ENCODE peak calls at places on chromosomes 3 and 15, in five cellular contexts. F is naive thymus-derived CD4-positive, alpha-beta T cell; U is heart left ventricle; T is H1; X is suprapubic skin. D is an unnamed sample.

GRCh38 chr15:58517252-58517681 is 85.5 kb downstream of the LIPC start:
- DNase-seq in F (peak), U (no peak), T (no peak), X (no peak), D (no peak)

GRCh38 chr15:51403072-51403878 is 61.8 kb downstream of the GLDN start:
- DNase-seq in F (no peak), U (no peak), T (peak), X (no peak), D (no peak)

GRCh38 chr3:52444860-52445793 is at the start of gene SEMA3G:
- DNase-seq in F (peak), U (peak), T (peak), X (peak), D (peak)

GRCh38 chr3:139325551-139325950 is 18.3 kb upstream of the MRPS22 start:
- DNase-seq in F (no peak), U (peak), T (no peak), X (no peak), D (no peak)

GRCh38 chr3:43296565-43296964 is 10.2 kb downstream of the SNRK start:
- DNase-seq in F (peak), U (peak), T (no peak), X (no peak), D (peak)

GRCh38 chr15:73254598-73254997 is 114.2 kb downstream of the HCN4 start:
- DNase-seq in F (no peak), U (no peak), T (no peak), X (no peak), D (no peak)

GRCh38 chr3:184773341-184774186 is 38.4 kb upstream of the VPS8 start:
- DNase-seq in F (no peak), U (no peak), T (no peak), X (no peak), D (peak)

GRCh38 chr3:114435733-114436132 is 141.9 kb downstream of the TIGIT start:
- DNase-seq in F (no peak), U (no peak), T (no peak), X (no peak), D (no peak)

GRCh38 chr3:193744048-193744821 is 151.2 kb downstream of the OPA1 start:
- DNase-seq in F (no peak), U (no peak), T (no peak), X (no peak), D (no peak)

GRCh38 chr3:131518682-131519081 is 15.9 kb upstream of the MRPL3 start:
- DNase-seq in F (no peak), U (no peak), T (no peak), X (no peak), D (no peak)

GRCh38 chr15:70505971-70506887 is 257.1 kb downstream of the UACA start:
- DNase-seq in F (no peak), U (no peak), T (no peak), X (no peak), D (no peak)

GRCh38 chr3:192090586-192090985 is 629.6 kb downstream of the PYDC2 start:
- DNase-seq in F (no peak), U (no peak), T (peak), X (no peak), D (no peak)

GRCh38 chr15:43408789-43409188 is 37.9 kb downstream of the TUBGCP4 start:
- DNase-seq in F (no peak), U (no peak), T (no peak), X (no peak), D (no peak)

GRCh38 chr3:194080913-194081800 is 54.8 kb upstream of the HES1 start:
- DNase-seq in F (no peak), U (no peak), T (no peak), X (no peak), D (no peak)

GRCh38 chr15:100714034-100714748 is 111.8 kb downstream of the ASB7 start:
- DNase-seq in F (no peak), U (no peak), T (no peak), X (peak), D (no peak)

GRCh38 chr3:12194669-12195161 is 36.0 kb upstream of the TIMP4 start:
- DNase-seq in F (no peak), U (no peak), T (no peak), X (no peak), D (no peak)

GRCh38 chr3:159765025-159765859 is 223.4 kb upstream of the IL12A start:
- DNase-seq in F (no peak), U (peak), T (peak), X (peak), D (peak)

GRCh38 chr3:184368804-184369183 is 7.3 kb downstream of the POLR2H start:
- DNase-seq in F (no peak), U (no peak), T (no peak), X (no peak), D (peak)

GRCh38 chr3:160346511-160346910 is 52.5 kb downstream of the IFT80 start:
- DNase-seq in F (no peak), U (no peak), T (no peak), X (no peak), D (no peak)

GRCh38 chr3:127677541-127678314 is 5.0 kb downstream of the ABTB1 start:
- DNase-seq in F (no peak), U (peak), T (peak), X (peak), D (no peak)

GRCh38 chr3:181851063-181851462 is 139.3 kb downstream of the SOX2 start:
- DNase-seq in F (no peak), U (no peak), T (no peak), X (no peak), D (no peak)

GRCh38 chr15:39741258-39741657 is 41.4 kb downstream of the FSIP1 start:
- DNase-seq in F (no peak), U (no peak), T (no peak), X (no peak), D (no peak)

GRCh38 chr15:79180318-79180717 is 89.7 kb upstream of the RASGRF1 start:
- DNase-seq in F (no peak), U (no peak), T (no peak), X (peak), D (no peak)

GRCh38 chr3:175426805-175427204 is 567.7 kb downstream of the NAALADL2 start:
- DNase-seq in F (no peak), U (no peak), T (no peak), X (no peak), D (no peak)

GRCh38 chr3:3586843-3587626 is 212.2 kb upstream of the LRRN1 start:
- DNase-seq in F (no peak), U (no peak), T (no peak), X (no peak), D (no peak)

GRCh38 chr15:47331796-47332480 is 385.4 kb upstream of the SEMA6D start:
- DNase-seq in F (no peak), U (no peak), T (no peak), X (no peak), D (no peak)

GRCh38 chr3:102733811-102734574 is 299.2 kb downstream of the ZPLD1 start:
- DNase-seq in F (no peak), U (no peak), T (no peak), X (no peak), D (no peak)

GRCh38 chr15:30930422-30930821 is 26.7 kb downstream of the FAN1 start:
- DNase-seq in F (no peak), U (no peak), T (no peak), X (no peak), D (no peak)

GRCh38 chr3:81483046-81483445 is 278.4 kb downstream of the GBE1 start:
- DNase-seq in F (no peak), U (no peak), T (no peak), X (no peak), D (no peak)

GRCh38 chr3:43583481-43583880 is 38.3 kb downstream of the ANO10 start:
- DNase-seq in F (no peak), U (no peak), T (no peak), X (no peak), D (no peak)

GRCh38 chr15:70584838-70585706 is 178.3 kb downstream of the UACA start:
- DNase-seq in F (peak), U (no peak), T (peak), X (peak), D (no peak)

DNA sequence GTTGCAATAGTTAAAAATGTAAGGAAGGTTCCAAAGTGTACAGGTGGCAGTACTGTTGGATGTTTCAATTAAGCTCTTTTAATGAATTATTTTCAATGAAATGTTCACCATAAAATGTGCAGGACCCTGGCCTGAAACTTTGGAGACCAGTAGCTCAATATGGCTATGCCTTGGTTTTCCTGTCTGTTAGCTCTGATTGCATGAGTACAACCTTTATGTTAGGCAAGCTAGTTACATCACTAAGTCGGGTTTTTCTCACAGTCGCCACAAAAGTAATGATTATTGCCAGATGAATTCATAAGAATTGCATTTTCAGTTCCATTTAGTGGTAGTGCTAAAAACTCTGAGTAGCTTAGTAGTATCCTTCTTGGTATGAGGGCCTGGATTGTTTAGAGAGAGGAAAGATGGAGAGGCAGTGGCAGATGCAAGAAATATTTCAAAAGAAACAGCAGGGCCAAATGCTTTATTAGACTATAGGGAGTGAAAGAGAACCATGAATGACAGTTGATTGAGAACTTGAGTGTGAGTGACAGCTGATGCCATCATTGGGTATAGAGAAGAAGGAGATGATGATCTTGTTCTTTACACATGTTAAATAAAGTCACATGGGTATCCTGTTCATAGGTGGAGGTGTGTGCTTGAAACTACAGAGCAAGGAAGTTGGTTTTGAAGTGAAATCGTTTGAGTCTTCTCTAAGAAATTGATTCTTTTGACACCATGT is 109.5 kb downstream of the AKAP13 start:
- DNase-seq in F (no peak), U (no peak), T (no peak), X (no peak), D (no peak)
- H3K27ac ChIP-seq in F (no peak), U (no peak), T (no peak), X (no peak), D (no peak)

GRCh38 chr3:179410317-179410716 is 41.0 kb downstream of the GNB4 start:
- DNase-seq in F (no peak), U (no peak), T (no peak), X (no peak), D (no peak)
- H3K27ac ChIP-seq in F (no peak), U (no peak), T (no peak), X (no peak), D (no peak)

GRCh38 chr3:8504611-8504973 is 3.0 kb downstream of the LMCD1 start:
- DNase-seq in F (no peak), U (no peak), T (no peak), X (no peak), D (no peak)

GRCh38 chr3:8505621-8506020 is 4.0 kb downstream of the LMCD1 start:
- DNase-seq in F (no peak), U (no peak), T (no peak), X (no peak), D (peak)

GRCh38 chr3:8501388-8502131 is at the start of gene LMCD1:
- DNase-seq in F (peak), U (peak), T (peak), X (peak), D (peak)

GRCh38 chr3:8503461-8503860 is 1.8 kb downstream of the LMCD1 start:
- DNase-seq in F (no peak), U (no peak), T (no peak), X (no peak), D (no peak)

DNA sequence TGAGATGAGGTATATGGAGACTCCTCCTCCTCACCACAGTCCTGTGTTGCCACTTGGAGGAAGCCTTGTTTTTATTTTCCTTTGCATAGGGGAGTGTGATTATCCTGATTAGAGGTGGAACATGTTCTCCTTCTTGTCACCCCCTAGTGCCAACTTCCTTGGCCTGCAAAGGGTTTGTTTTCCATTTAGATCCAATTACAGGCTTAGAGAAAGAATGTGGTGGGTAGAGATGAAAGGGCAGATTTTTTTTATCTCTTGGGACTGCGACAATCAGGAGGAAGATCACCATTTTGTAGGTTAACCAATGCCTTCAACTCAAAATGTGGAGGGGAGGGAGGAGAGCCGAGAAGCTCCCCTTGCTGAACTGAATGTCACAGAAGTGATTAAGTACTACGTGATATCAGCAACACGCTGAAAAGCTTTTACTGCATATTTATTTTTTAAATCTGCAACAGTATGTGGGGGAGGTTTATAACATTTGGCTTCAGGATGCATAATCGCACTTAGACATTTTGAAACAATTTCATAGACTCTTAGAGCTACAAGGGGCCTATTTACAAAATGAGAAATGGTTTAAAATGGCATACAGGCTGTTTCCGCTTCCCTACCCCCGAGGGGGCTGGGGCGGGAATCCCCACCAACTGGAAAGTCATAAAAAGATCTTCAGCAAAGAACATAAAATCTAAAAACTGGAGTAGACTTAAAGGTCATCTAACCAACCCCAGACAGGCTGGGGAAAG is 2.4 kb downstream of the LMCD1 start:
- DNase-seq in F (no peak), U (no peak), T (no peak), X (no peak), D (no peak)
- H3K27ac ChIP-seq in F (no peak), U (peak), T (no peak), X (peak), D (peak)

GRCh38 chr15:59792359-59792758 is 103.2 kb upstream of the BNIP2 start:
- DNase-seq in F (peak), U (no peak), T (no peak), X (no peak), D (no peak)

GRCh38 chr15:59791646-59792208 is 102.6 kb upstream of the BNIP2 start:
- DNase-seq in F (no peak), U (no peak), T (no peak), X (no peak), D (no peak)

GRCh38 chr15:59791079-59791478 is 102.0 kb upstream of the BNIP2 start:
- DNase-seq in F (no peak), U (no peak), T (no peak), X (no peak), D (no peak)

GRCh38 chr15:59797756-59798604 is 108.9 kb upstream of the BNIP2 start:
- DNase-seq in F (no peak), U (no peak), T (no peak), X (no peak), D (no peak)

GRCh38 chr15:59794229-59794886 is 105.2 kb upstream of the BNIP2 start:
- DNase-seq in F (no peak), U (no peak), T (no peak), X (no peak), D (no peak)
- H3K27ac ChIP-seq in F (peak), U (no peak), T (no peak), X (no peak), D (no peak)

GRCh38 chr3:45603226-45603625 is 8.7 kb downstream of the LIMD1 start:
- DNase-seq in F (no peak), U (no peak), T (no peak), X (no peak), D (no peak)

GRCh38 chr3:45604596-45604995 is 10.0 kb downstream of the LIMD1 start:
- DNase-seq in F (no peak), U (no peak), T (no peak), X (no peak), D (no peak)

GRCh38 chr3:45605569-45605968 is 11.0 kb downstream of the LIMD1 start:
- DNase-seq in F (no peak), U (no peak), T (no peak), X (no peak), D (no peak)

GRCh38 chr3:45604999-45605398 is 10.4 kb downstream of the LIMD1 start:
- DNase-seq in F (no peak), U (no peak), T (no peak), X (no peak), D (no peak)

GRCh38 chr3:45604066-45604465 is 9.5 kb downstream of the LIMD1 start:
- DNase-seq in F (no peak), U (no peak), T (no peak), X (no peak), D (no peak)
- H3K27ac ChIP-seq in F (no peak), U (peak), T (no peak), X (no peak), D (peak)

DNA sequence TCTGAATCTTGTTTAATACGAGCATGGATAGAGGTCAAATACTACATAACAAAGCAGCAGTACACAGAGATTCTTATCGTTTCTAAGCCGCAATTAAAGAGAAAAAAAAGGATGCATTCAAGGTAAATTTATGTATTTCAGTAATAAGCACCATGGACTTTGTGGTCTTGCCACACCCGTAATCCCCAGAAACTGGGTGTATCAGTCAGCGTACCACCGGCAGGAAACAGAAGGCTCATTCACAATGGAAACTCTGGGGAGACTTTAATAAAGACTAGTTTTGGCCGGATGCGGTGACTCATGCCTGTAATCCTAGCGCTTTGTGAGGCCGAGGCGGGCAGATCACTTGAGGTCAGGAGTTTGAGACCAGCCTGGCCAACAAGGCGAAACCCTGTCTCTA is 81.9 kb upstream of the ZNF280D start:
- DNase-seq in F (no peak), U (peak), T (no peak), X (no peak), D (peak)
- H3K27ac ChIP-seq in F (no peak), U (peak), T (no peak), X (no peak), D (no peak)

DNA sequence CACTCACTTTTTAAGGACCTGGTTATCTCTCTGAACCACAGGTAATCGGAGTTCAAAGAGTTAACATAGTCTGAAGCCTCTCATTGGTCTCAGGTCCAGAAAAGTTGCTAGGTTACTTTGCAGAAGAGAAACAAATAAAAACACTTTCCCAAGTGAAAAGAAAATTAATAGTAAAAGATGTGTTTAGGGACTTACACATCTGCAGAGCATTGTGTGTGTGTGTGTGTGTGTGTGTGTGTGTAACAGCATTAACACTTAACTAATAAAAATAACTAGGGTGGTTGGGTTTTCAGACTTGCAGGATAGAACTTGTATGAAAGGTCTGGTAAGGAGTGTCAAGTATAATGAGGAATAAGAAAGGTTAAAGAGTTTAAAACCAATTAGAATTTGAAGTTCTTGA is 976 bp downstream of the MASP1 start:
- DNase-seq in F (no peak), U (no peak), T (no peak), X (no peak), D (no peak)
- H3K27ac ChIP-seq in F (no peak), U (peak), T (no peak), X (no peak), D (no peak)

GRCh38 chr15:41104234-41104633 is 11.8 kb downstream of the INO80 start:
- DNase-seq in F (no peak), U (no peak), T (no peak), X (no peak), D (no peak)

GRCh38 chr15:41105348-41106334 is 10.4 kb downstream of the INO80 start:
- DNase-seq in F (no peak), U (no peak), T (no peak), X (no peak), D (no peak)

GRCh38 chr15:41102854-41103253 is 13.2 kb downstream of the INO80 start:
- DNase-seq in F (no peak), U (no peak), T (no peak), X (no peak), D (no peak)

GRCh38 chr15:41106947-41107346 is 9.1 kb downstream of the INO80 start:
- DNase-seq in F (no peak), U (no peak), T (no peak), X (no peak), D (no peak)
- H3K27ac ChIP-seq in F (no peak), U (no peak), T (no peak), X (no peak), D (no peak)

GRCh38 chr15:66718220-66718988 is 16.4 kb downstream of the SMAD6 start:
- DNase-seq in F (no peak), U (no peak), T (no peak), X (no peak), D (peak)
- H3K27ac ChIP-seq in F (no peak), U (peak), T (no peak), X (no peak), D (peak)

GRCh38 chr15:25055356-25056068 is 100.7 kb downstream of the SNRPN start:
- DNase-seq in F (no peak), U (no peak), T (peak), X (no peak), D (no peak)
- H3K27ac ChIP-seq in F (no peak), U (no peak), T (no peak), X (no peak), D (no peak)

D was measured in right cardiac atrium.